ENCODE peak calls at places on chromosomes 5 and 9, in five cellular contexts. E, Y, H, G and R are unnamed samples.

GRCh38 chr9:125570246-125570645 is 136.8 kb downstream of the MAPKAP1 start:
- DNase-seq in H (no peak), Y (no peak), E (no peak), G (no peak), R (no peak)

GRCh38 chr5:171437286-171437821 is 17.9 kb downstream of the FGF18 start:
- DNase-seq in H (no peak), G (no peak), Y (no peak), E (no peak), R (no peak)

GRCh38 chr9:31582071-31582470 is 802.4 kb upstream of the ACO1 start:
- DNase-seq in H (no peak), E (no peak), Y (no peak), G (no peak), R (no peak)

GRCh38 chr9:21801683-21802417 is 586 bp upstream of the MTAP start:
- DNase-seq in H (peak), G (peak), E (peak), Y (peak), R (no peak)

GRCh38 chr5:91109634-91110033 is 273.5 kb downstream of the ARRDC3 start:
- DNase-seq in Y (no peak), H (no peak), E (no peak), G (no peak), R (peak)

GRCh38 chr5:73648490-73648889 is 22.5 kb downstream of the ARHGEF28 start:
- DNase-seq in Y (no peak), E (no peak), G (no peak), H (no peak), R (no peak)

GRCh38 chr5:122367445-122367844 is 55.4 kb downstream of the SNCAIP start:
- DNase-seq in H (no peak), E (no peak), G (no peak), Y (no peak), R (no peak)

GRCh38 chr5:43973908-43974307 is 370.9 kb downstream of the NNT start:
- DNase-seq in G (no peak), H (no peak), Y (no peak), E (no peak), R (no peak)

GRCh38 chr9:137218754-137219271 is 3.2 kb downstream of the RNF208 start:
- DNase-seq in G (peak), H (no peak), Y (peak), E (no peak), R (no peak)

GRCh38 chr9:78577507-78577906 is 280.6 kb downstream of the PSAT1 start:
- DNase-seq in H (no peak), G (no peak), Y (no peak), E (no peak), R (no peak)

GRCh38 chr5:154857091-154857533 is 1.3 kb upstream of the CNOT8 start:
- DNase-seq in H (no peak), E (peak), Y (no peak), G (peak), R (no peak)

GRCh38 chr9:82418334-82418733 is 429.8 kb downstream of the SPATA31D1 start:
- DNase-seq in E (no peak), Y (no peak), G (peak), H (no peak), R (no peak)

GRCh38 chr5:124583469-124584350 is 162.7 kb downstream of the ZNF608 start:
- DNase-seq in H (peak), G (peak), Y (peak), E (no peak), R (peak)

GRCh38 chr9:113673726-113674125 is 202.4 kb upstream of the ZNF618 start:
- DNase-seq in H (no peak), G (no peak), Y (no peak), E (no peak), R (no peak)

GRCh38 chr9:72022846-72023245 is 37.6 kb downstream of the C9orf57 start:
- DNase-seq in G (peak), E (no peak), Y (no peak), H (peak), R (peak)

GRCh38 chr5:158487156-158487555 is 612.6 kb downstream of the EBF1 start:
- DNase-seq in H (no peak), E (no peak), G (no peak), Y (no peak), R (no peak)

GRCh38 chr5:54390015-54390414 is 65.5 kb upstream of the HSPB3 start:
- DNase-seq in G (peak), E (no peak), Y (no peak), H (peak), R (peak)

GRCh38 chr9:33135086-33135958 is 31.8 kb downstream of the B4GALT1 start:
- DNase-seq in Y (no peak), E (no peak), H (no peak), G (no peak), R (no peak)

GRCh38 chr9:13001989-13002580 is 227.3 kb downstream of the LURAP1L start:
- DNase-seq in H (no peak), G (no peak), Y (no peak), E (no peak), R (no peak)

GRCh38 chr9:136665111-136665703 is 2.5 kb downstream of the EGFL7 start:
- DNase-seq in G (no peak), Y (no peak), E (no peak), H (no peak), R (no peak)

GRCh38 chr5:28014779-28015178 is 976.4 kb upstream of the CDH9 start:
- DNase-seq in G (peak), H (no peak), E (no peak), Y (peak), R (no peak)

DNA sequence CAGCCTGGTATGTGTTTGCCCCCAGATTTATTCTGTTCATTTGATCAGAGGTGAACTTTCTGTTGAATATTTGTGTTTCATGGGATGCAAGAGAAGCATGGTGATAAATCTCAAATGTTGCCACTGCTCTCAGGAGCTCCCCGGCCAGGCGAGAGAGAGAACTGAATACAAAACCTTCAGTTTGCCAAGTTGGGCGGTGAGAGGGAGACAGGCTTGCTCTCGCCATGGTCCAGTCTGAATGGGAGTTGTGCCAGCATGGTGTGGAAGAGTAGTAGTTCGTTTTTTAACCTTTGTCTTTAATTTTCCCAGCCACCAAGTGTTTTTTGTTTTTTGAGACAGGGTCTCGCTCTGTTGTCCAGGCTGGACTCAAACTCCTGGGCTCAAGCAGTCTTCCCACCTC is 2.7 kb downstream of the NTMT1 start:
- DNase-seq in G (no peak), E (no peak), Y (no peak), H (no peak), R (no peak)
- TF ChIP-seq CTCF in G (no peak), E (no peak), Y (no peak), H (no peak), R (no peak)

DNA sequence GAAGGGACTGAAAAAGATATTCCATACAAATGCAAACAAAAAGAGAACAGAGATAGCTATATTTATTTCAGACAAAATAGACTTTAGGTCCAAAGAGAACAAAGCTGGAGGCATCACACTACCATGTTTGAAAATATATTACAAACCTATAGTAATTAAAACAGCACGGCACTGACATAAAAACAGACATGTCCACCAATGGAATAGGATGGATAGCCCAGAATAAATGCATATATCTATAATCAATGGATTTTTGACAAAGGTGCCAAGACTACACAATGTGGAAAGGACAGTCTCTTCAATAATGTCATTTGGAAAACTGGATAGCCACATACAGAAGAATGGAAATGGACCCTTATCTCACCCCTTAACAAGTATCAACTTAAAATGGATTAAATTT is 10.2 kb downstream of the PRKAA1 start:
- DNase-seq in H (no peak), G (no peak), E (no peak), Y (no peak), R (no peak)
- H3K4me3 ChIP-seq in H (no peak), G (no peak), E (no peak), Y (no peak), R (no peak)

GRCh38 chr9:121120386-121120785 is 45.6 kb downstream of the CNTRL start:
- DNase-seq in E (no peak), Y (no peak), H (no peak), G (no peak), R (no peak)

GRCh38 chr9:121118266-121118665 is 43.5 kb downstream of the CNTRL start:
- DNase-seq in Y (no peak), E (no peak), H (no peak), G (no peak), R (no peak)

GRCh38 chr9:121123816-121124536 is 49.2 kb downstream of the CNTRL start:
- DNase-seq in H (no peak), E (no peak), G (no peak), Y (no peak), R (no peak)

GRCh38 chr9:121122450-121123032 is 47.8 kb downstream of the CNTRL start:
- DNase-seq in Y (no peak), G (no peak), H (no peak), E (no peak), R (no peak)

GRCh38 chr9:121121582-121122087 is 46.9 kb downstream of the CNTRL start:
- DNase-seq in H (peak), E (peak), G (peak), Y (peak), R (peak)
- TF ChIP-seq CTCF in H (peak), E (no peak), G (no peak), Y (peak), R (peak)

DNA sequence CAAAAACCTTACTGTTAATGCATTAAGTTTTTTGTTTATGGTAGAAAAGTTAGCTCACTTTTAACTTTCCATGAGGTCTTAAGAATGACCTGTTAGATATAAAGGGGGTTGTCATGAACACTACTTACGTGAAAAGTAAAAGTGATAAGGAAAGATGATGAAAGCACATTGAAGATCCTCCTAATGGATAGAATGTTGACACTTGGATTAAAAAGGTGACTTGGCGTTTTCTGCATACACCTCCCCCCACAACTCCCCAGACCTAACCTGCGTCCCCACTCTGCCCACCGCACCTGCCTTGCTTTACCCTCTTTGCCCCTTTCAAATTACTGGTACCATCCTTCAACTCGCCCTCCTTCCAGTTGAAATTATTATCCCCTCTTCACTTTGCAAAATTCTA is 32.0 kb downstream of the TJP2 start:
- DNase-seq in H (no peak), G (no peak), E (no peak), Y (no peak), R (no peak)
- H3K4me3 ChIP-seq in H (no peak), G (no peak), E (no peak), Y (no peak), R (no peak)